ENCODE peak calls at places on chromosomes 13 and 19, in nine cellular contexts. U, N, B, L, K, G, Q, H and D are unnamed samples. For H3K36me3, the result is how much of the 10 kb centered on the place peaks cover.

GRCh38 chr19:7792286-7792685 is 29.2 kb downstream of the CLEC4M start:
- DNase-seq in U (no peak), N (no peak), B (no peak), L (peak), K (no peak), G (no peak), Q (no peak), H (no peak), D (no peak)

GRCh38 chr13:50365683-50366391 is 350.6 kb downstream of the KCNRG start:
- DNase-seq in U (no peak), N (no peak), B (no peak), L (no peak), K (peak), G (peak), Q (no peak), H (no peak), D (no peak)

GRCh38 chr19:39941615-39942507 is 7.4 kb upstream of the FCGBP start:
- DNase-seq in U (peak), N (no peak), B (no peak), L (peak), K (peak), G (peak), Q (peak), H (no peak), D (no peak)

GRCh38 chr13:73000027-73000674 is 58.7 kb upstream of the KLF5 start:
- DNase-seq in U (no peak), N (no peak), B (no peak), L (no peak), K (peak), G (peak), Q (no peak), H (peak), D (no peak)

GRCh38 chr13:50037788-50038187 is 22.5 kb downstream of the KCNRG start:
- DNase-seq in U (no peak), N (no peak), B (no peak), L (no peak), K (no peak), G (no peak), Q (no peak), H (no peak), D (no peak)

GRCh38 chr13:40922437-40923040 is 96.6 kb downstream of the ELF1 start:
- DNase-seq in U (no peak), N (peak), B (no peak), L (no peak), K (no peak), G (no peak), Q (no peak), H (no peak), D (no peak)

GRCh38 chr13:99431927-99432636 is 69.2 kb upstream of the TM9SF2 start:
- DNase-seq in U (no peak), N (no peak), B (no peak), L (no peak), K (no peak), G (no peak), Q (peak), H (no peak), D (no peak)

GRCh38 chr19:23351806-23352205 is 43.5 kb downstream of the ZNF91 start:
- DNase-seq in U (no peak), N (no peak), B (no peak), L (no peak), K (no peak), G (no peak), Q (no peak), H (no peak), D (no peak)

GRCh38 chr13:110610955-110611595 is 4.3 kb upstream of the NAXD start:
- DNase-seq in U (no peak), N (no peak), B (no peak), L (no peak), K (peak), G (no peak), Q (no peak), H (no peak), D (no peak)

GRCh38 chr19:38729653-38730469 is 14.4 kb downstream of the CAPN12 start:
- DNase-seq in U (peak), N (peak), B (peak), L (peak), K (peak), G (peak), Q (peak), H (no peak), D (no peak)

GRCh38 chr19:14167594-14168138 is 31.3 kb upstream of the ASF1B start:
- DNase-seq in U (no peak), N (no peak), B (no peak), L (no peak), K (no peak), G (no peak), Q (peak), H (no peak), D (no peak)

GRCh38 chr19:8655340-8655709 is 24.9 kb downstream of the NFILZ start:
- DNase-seq in U (no peak), N (no peak), B (no peak), L (no peak), K (no peak), G (no peak), Q (peak), H (no peak), D (no peak)

DNA sequence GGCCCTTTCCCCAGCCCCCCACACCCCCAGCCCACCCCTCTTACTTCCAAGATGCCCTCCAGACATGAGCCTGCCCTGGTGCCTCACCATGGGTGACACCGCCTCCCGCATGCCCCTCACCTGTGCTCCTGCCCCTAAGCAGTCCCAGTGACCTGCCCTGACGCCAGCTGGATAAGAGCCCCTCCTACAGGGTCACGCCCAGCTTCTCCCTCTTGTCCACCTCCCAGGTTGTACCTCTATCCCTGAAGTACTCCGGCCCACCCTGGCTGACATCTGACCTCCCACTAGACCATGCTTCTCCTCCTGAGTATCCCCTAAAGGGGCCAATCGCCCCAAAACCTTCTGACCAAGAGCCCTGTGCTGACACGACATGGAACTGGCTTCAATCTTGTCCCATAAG is 51.3 kb downstream of the COLGALT1 start:
- DNase-seq in U (no peak), N (no peak), B (no peak), L (no peak), K (no peak), G (no peak), Q (no peak), H (no peak), D (no peak)
- H3K4me3 ChIP-seq in U (no peak), N (no peak), B (no peak), L (no peak), K (no peak), G (no peak), Q (no peak), H (no peak), D (no peak)

GRCh38 chr19:1011831-1012333 is 9.0 kb downstream of the TMEM259 start:
- DNase-seq in U (no peak), N (peak), B (no peak), L (no peak), K (no peak), G (no peak), Q (no peak), H (no peak), D (no peak)
- H3K36me3 ChIP-seq in U (under half), N (under half), B (under half), L (under half), K (under half), G (under half), Q (under half), H (under half), D (under half)

GRCh38 chr19:6586056-6586455 is 4.9 kb downstream of the CD70 start:
- DNase-seq in U (no peak), N (no peak), B (no peak), L (no peak), K (no peak), G (no peak), Q (no peak), H (no peak), D (no peak)
- H3K4me3 ChIP-seq in U (no peak), N (no peak), B (no peak), L (no peak), K (no peak), G (no peak), Q (no peak), H (no peak), D (no peak)

GRCh38 chr13:52463526-52463925 is 8.2 kb downstream of the CKAP2 start:
- DNase-seq in U (no peak), N (no peak), B (no peak), L (no peak), K (no peak), G (no peak), Q (no peak), H (no peak), D (no peak)
- H3K36me3 ChIP-seq in U (under half), N (under half), B (under half), L (under half), K (under half), G (under half), Q (under half), H (under half), D (under half)

DNA sequence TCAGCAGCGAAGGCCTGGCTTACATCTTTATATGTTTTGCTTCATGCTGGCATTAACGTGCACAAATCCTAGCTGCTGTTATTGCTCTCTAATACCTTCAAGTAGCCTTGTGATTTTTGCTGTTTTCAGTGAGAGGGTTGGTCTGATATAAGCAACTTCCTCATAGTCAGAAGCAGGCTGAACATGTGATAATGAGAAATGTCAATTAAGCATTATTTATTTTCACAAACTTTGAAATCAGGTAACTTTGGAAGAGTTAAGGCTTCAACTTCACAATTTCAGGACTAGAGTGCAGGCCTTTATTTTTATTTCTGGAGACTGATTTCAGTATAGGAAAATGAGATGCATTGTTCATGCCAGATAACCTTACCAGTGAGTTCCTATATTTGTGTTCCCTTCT is 365.0 kb downstream of the SLC7A1 start:
- DNase-seq in U (no peak), N (no peak), B (no peak), L (no peak), K (no peak), G (no peak), Q (no peak), H (no peak), D (no peak)
- H3K4me3 ChIP-seq in U (no peak), N (no peak), B (no peak), L (no peak), K (no peak), G (no peak), Q (no peak), H (no peak), D (no peak)

GRCh38 chr19:2129022-2129421 is 22.3 kb downstream of the AP3D1 start:
- DNase-seq in U (no peak), N (no peak), B (no peak), L (no peak), K (no peak), G (no peak), Q (no peak), H (no peak), D (no peak)

GRCh38 chr19:2127758-2128157 is 23.6 kb downstream of the AP3D1 start:
- DNase-seq in U (no peak), N (no peak), B (no peak), L (no peak), K (no peak), G (no peak), Q (no peak), H (no peak), D (no peak)

GRCh38 chr19:2126879-2127518 is 24.4 kb downstream of the AP3D1 start:
- DNase-seq in U (no peak), N (no peak), B (no peak), L (no peak), K (no peak), G (no peak), Q (no peak), H (no peak), D (no peak)

GRCh38 chr19:2129892-2130770 is 21.2 kb downstream of the AP3D1 start:
- DNase-seq in U (no peak), N (no peak), B (no peak), L (no peak), K (no peak), G (no peak), Q (no peak), H (no peak), D (no peak)

GRCh38 chr19:2129486-2129885 is 21.9 kb downstream of the AP3D1 start:
- DNase-seq in U (no peak), N (no peak), B (no peak), L (no peak), K (no peak), G (no peak), Q (no peak), H (no peak), D (no peak)
- H3K36me3 ChIP-seq in U (under half), N (under half), B (under half), L (half or more), K (under half), G (under half), Q (under half), H (half or more), D (under half)

DNA sequence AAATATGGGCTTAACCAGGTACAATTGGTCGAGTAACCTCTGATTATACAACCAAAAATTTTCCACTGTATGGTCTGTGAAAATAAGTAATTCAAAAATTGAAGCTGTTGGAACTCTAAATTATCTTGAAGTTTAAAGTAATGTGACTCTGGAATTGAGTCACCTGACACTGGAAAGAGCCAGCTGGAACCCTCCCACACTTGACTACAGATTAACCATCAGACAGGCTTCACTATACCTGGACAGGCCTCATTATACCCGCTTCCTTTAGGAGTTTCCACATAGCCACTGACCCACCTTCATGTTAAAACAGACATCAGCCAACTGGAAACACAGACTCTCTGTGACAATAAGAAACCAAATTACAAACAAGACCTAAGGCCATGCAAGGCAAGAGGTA is 1.3 kb downstream of the ZNF433 start:
- DNase-seq in U (no peak), N (no peak), B (no peak), L (no peak), K (no peak), G (no peak), Q (no peak), H (no peak), D (no peak)
- H3K4me3 ChIP-seq in U (no peak), N (no peak), B (no peak), L (no peak), K (no peak), G (peak), Q (no peak), H (peak), D (no peak)

GRCh38 chr19:5134683-5135082 is 165.8 kb downstream of the KDM4B start:
- DNase-seq in U (no peak), N (no peak), B (no peak), L (no peak), K (no peak), G (no peak), Q (no peak), H (no peak), D (no peak)
- H3K36me3 ChIP-seq in U (under half), N (under half), B (under half), L (under half), K (under half), G (under half), Q (under half), H (under half), D (under half)